ENCODE peak calls at places on chromosome 20, in seven cellular contexts. One of them, this sample, is unnamed.

GRCh38 chr20:59342017-59342957 is 41.9 kb downstream of the EDN3 start:
- DNase-seq in right lobe of liver: no peak
- DNase-seq in aorta: no peak
- DNase-seq in right cardiac atrium: no peak
- DNase-seq in psoas muscle: no peak
- DNase-seq in GM12878: no peak
- DNase-seq in body of pancreas: no peak
- DNase-seq in this sample: no peak

GRCh38 chr20:16661738-16662137 is 68.1 kb upstream of the SNRPB2 start:
- DNase-seq in right cardiac atrium: no peak
- DNase-seq in GM12878: no peak
- DNase-seq in body of pancreas: no peak
- DNase-seq in psoas muscle: peak
- DNase-seq in aorta: no peak
- DNase-seq in right lobe of liver: no peak
- DNase-seq in this sample: no peak

GRCh38 chr20:60138263-60139127 is 180.3 kb downstream of the CDH26 start:
- DNase-seq in GM12878: no peak
- DNase-seq in right lobe of liver: peak
- DNase-seq in psoas muscle: peak
- DNase-seq in right cardiac atrium: peak
- DNase-seq in aorta: peak
- DNase-seq in body of pancreas: peak
- DNase-seq in this sample: peak

GRCh38 chr20:11891081-11891826 is 26.4 kb upstream of the BTBD3 start:
- DNase-seq in right lobe of liver: peak
- DNase-seq in right cardiac atrium: peak
- DNase-seq in psoas muscle: peak
- DNase-seq in body of pancreas: peak
- DNase-seq in GM12878: no peak
- DNase-seq in aorta: peak
- DNase-seq in this sample: peak

GRCh38 chr20:25421107-25421506 is 13.6 kb downstream of the GINS1 start:
- DNase-seq in right lobe of liver: no peak
- DNase-seq in right cardiac atrium: no peak
- DNase-seq in GM12878: no peak
- DNase-seq in psoas muscle: no peak
- DNase-seq in body of pancreas: no peak
- DNase-seq in aorta: no peak
- DNase-seq in this sample: no peak

GRCh38 chr20:52972965-52973819 is 1.0 kb downstream of the TSHZ2 start:
- DNase-seq in right lobe of liver: peak
- DNase-seq in right cardiac atrium: peak
- DNase-seq in psoas muscle: peak
- DNase-seq in GM12878: no peak
- DNase-seq in body of pancreas: peak
- DNase-seq in aorta: peak
- DNase-seq in this sample: peak

GRCh38 chr20:32792316-32792715 is 27.4 kb upstream of the MAPRE1 start:
- DNase-seq in body of pancreas: peak
- DNase-seq in right lobe of liver: no peak
- DNase-seq in psoas muscle: peak
- DNase-seq in aorta: no peak
- DNase-seq in right cardiac atrium: no peak
- DNase-seq in GM12878: peak
- DNase-seq in this sample: no peak

GRCh38 chr20:43911066-43911465 is 3.6 kb upstream of the TOX2 start:
- DNase-seq in psoas muscle: no peak
- DNase-seq in aorta: no peak
- DNase-seq in right lobe of liver: no peak
- DNase-seq in body of pancreas: no peak
- DNase-seq in GM12878: no peak
- DNase-seq in right cardiac atrium: no peak
- DNase-seq in this sample: no peak

GRCh38 chr20:58719258-58719657 is 26.7 kb downstream of the NPEPL1 start:
- DNase-seq in psoas muscle: peak
- DNase-seq in GM12878: no peak
- DNase-seq in right lobe of liver: peak
- DNase-seq in aorta: peak
- DNase-seq in right cardiac atrium: peak
- DNase-seq in body of pancreas: peak
- DNase-seq in this sample: peak

GRCh38 chr20:58650776-58651547 is at the start of gene STX16:
- DNase-seq in right cardiac atrium: peak
- DNase-seq in GM12878: peak
- DNase-seq in aorta: peak
- DNase-seq in body of pancreas: peak
- DNase-seq in right lobe of liver: peak
- DNase-seq in psoas muscle: peak
- DNase-seq in this sample: peak

GRCh38 chr20:53748176-53748575 is 154.5 kb upstream of the ZNF217 start:
- DNase-seq in body of pancreas: no peak
- DNase-seq in psoas muscle: no peak
- DNase-seq in GM12878: no peak
- DNase-seq in aorta: no peak
- DNase-seq in right cardiac atrium: no peak
- DNase-seq in right lobe of liver: no peak
- DNase-seq in this sample: no peak

GRCh38 chr20:61874421-61875068 is 191.1 kb downstream of the TAF4 start:
- DNase-seq in body of pancreas: no peak
- DNase-seq in right cardiac atrium: peak
- DNase-seq in psoas muscle: no peak
- DNase-seq in right lobe of liver: no peak
- DNase-seq in GM12878: no peak
- DNase-seq in aorta: no peak
- DNase-seq in this sample: peak

GRCh38 chr20:59781236-59781635 is 152.2 kb downstream of the SYCP2 start:
- DNase-seq in aorta: no peak
- DNase-seq in GM12878: no peak
- DNase-seq in body of pancreas: no peak
- DNase-seq in right lobe of liver: no peak
- DNase-seq in right cardiac atrium: no peak
- DNase-seq in psoas muscle: no peak
- DNase-seq in this sample: no peak

GRCh38 chr20:41095110-41095969 is 42.0 kb upstream of the PLCG1 start:
- DNase-seq in GM12878: no peak
- DNase-seq in psoas muscle: peak
- DNase-seq in body of pancreas: peak
- DNase-seq in right cardiac atrium: peak
- DNase-seq in aorta: peak
- DNase-seq in right lobe of liver: no peak
- DNase-seq in this sample: peak

GRCh38 chr20:1377984-1378742 is 14.7 kb downstream of the FKBP1A start:
- DNase-seq in right cardiac atrium: no peak
- DNase-seq in right lobe of liver: no peak
- DNase-seq in aorta: no peak
- DNase-seq in GM12878: no peak
- DNase-seq in psoas muscle: no peak
- DNase-seq in body of pancreas: no peak
- DNase-seq in this sample: no peak

GRCh38 chr20:4673371-4674001 is 48.2 kb upstream of the PRND start:
- DNase-seq in right lobe of liver: no peak
- DNase-seq in right cardiac atrium: no peak
- DNase-seq in GM12878: no peak
- DNase-seq in psoas muscle: no peak
- DNase-seq in body of pancreas: no peak
- DNase-seq in aorta: no peak
- DNase-seq in this sample: no peak

GRCh38 chr20:3543901-3544507 is 73.2 kb downstream of the ATRN start:
- DNase-seq in psoas muscle: no peak
- DNase-seq in right lobe of liver: no peak
- DNase-seq in right cardiac atrium: no peak
- DNase-seq in GM12878: no peak
- DNase-seq in body of pancreas: no peak
- DNase-seq in aorta: no peak
- DNase-seq in this sample: no peak

GRCh38 chr20:12047838-12048432 is 130.2 kb downstream of the BTBD3 start:
- DNase-seq in body of pancreas: no peak
- DNase-seq in right cardiac atrium: no peak
- DNase-seq in GM12878: no peak
- DNase-seq in right lobe of liver: no peak
- DNase-seq in psoas muscle: no peak
- DNase-seq in aorta: no peak
- DNase-seq in this sample: no peak

GRCh38 chr20:8656335-8656734 is 412.6 kb upstream of the PLCB4 start:
- DNase-seq in psoas muscle: no peak
- DNase-seq in body of pancreas: no peak
- DNase-seq in right cardiac atrium: no peak
- DNase-seq in aorta: no peak
- DNase-seq in right lobe of liver: no peak
- DNase-seq in GM12878: no peak
- DNase-seq in this sample: no peak

GRCh38 chr20:57291003-57291402 is 24.6 kb upstream of the BMP7 start:
- DNase-seq in GM12878: no peak
- DNase-seq in right cardiac atrium: no peak
- DNase-seq in psoas muscle: no peak
- DNase-seq in aorta: no peak
- DNase-seq in right lobe of liver: no peak
- DNase-seq in body of pancreas: no peak
- DNase-seq in this sample: no peak

GRCh38 chr20:57290178-57290484 is 23.7 kb upstream of the BMP7 start:
- DNase-seq in right lobe of liver: no peak
- DNase-seq in right cardiac atrium: no peak
- DNase-seq in GM12878: no peak
- DNase-seq in psoas muscle: no peak
- DNase-seq in aorta: no peak
- DNase-seq in body of pancreas: no peak
- DNase-seq in this sample: no peak

GRCh38 chr20:57288676-57289075 is 22.2 kb upstream of the BMP7 start:
- DNase-seq in right cardiac atrium: peak
- DNase-seq in right lobe of liver: no peak
- DNase-seq in GM12878: no peak
- DNase-seq in psoas muscle: no peak
- DNase-seq in body of pancreas: no peak
- DNase-seq in aorta: no peak
- DNase-seq in this sample: no peak

GRCh38 chr20:57287901-57288300 is 21.5 kb upstream of the BMP7 start:
- DNase-seq in body of pancreas: no peak
- DNase-seq in right cardiac atrium: peak
- DNase-seq in GM12878: no peak
- DNase-seq in aorta: no peak
- DNase-seq in psoas muscle: no peak
- DNase-seq in right lobe of liver: no peak
- DNase-seq in this sample: no peak

DNA sequence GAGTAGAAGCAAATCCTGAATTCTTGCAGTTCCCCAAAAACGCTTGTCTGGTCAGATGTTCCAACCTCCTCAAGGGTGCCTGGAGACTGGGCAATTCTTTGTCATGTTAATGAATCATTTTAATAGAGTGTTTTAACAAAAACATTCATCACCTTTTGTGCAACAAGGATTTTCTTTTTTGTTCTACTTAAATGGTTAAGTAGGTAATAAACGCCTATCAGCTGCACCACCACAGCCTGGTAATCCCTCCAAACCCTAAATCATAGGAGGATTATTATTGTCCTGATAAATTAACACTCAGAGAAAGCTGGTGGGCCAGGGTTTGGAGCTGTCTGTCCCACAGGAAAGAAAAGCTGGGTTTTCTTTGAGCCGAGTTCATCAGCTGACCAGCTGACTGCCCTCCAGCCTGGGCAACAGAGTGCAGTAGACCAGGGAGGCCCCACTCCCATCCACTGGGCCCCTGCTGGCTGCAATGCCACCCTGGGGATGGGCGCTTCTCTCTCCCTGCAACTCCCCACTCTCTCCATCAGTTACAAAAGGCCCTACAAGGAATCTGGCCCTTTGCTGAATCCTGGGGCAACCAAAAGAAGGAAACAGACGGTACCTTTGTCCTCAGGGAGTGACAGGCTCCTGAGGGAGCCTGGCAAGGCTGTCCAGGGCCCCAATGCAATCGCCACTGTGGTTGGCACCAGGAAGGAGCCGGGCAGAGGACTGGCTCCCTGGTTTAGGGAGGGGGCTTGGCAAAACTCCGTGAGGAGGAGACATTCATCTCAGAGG is 23.1 kb upstream of the BMP7 start:
- DNase-seq in psoas muscle: no peak
- DNase-seq in right lobe of liver: no peak
- DNase-seq in aorta: no peak
- DNase-seq in GM12878: no peak
- DNase-seq in right cardiac atrium: no peak
- DNase-seq in body of pancreas: no peak
- DNase-seq in this sample: no peak
- H3K27ac ChIP-seq in psoas muscle: no peak
- H3K27ac ChIP-seq in right lobe of liver: no peak
- H3K27ac ChIP-seq in aorta: no peak
- H3K27ac ChIP-seq in GM12878: no peak
- H3K27ac ChIP-seq in right cardiac atrium: no peak
- H3K27ac ChIP-seq in body of pancreas: no peak
- H3K27ac ChIP-seq in this sample: no peak

DNA sequence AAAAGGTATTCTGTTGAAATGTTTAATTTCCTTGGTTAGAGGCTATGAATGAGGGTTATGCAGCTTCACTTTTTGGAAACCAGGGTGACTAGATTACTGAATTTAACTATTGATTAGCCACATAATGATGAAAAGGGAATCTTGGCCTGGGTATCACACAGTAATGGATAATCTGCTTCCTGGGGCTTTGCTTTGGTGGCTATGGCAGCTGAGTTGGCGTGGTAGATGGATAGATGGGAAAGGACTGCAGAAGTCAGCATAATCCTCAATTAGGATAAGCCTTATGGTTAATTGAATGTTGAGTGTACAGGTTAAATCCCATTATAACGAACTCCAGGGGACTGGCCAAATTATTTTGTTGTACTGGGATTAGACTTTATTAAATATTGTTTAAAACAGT is 5.2 kb downstream of the NCOA3 start:
- DNase-seq in right cardiac atrium: no peak
- DNase-seq in body of pancreas: no peak
- DNase-seq in aorta: no peak
- DNase-seq in GM12878: no peak
- DNase-seq in right lobe of liver: no peak
- DNase-seq in psoas muscle: no peak
- DNase-seq in this sample: no peak
- H3K4me3 ChIP-seq in right cardiac atrium: no peak
- H3K4me3 ChIP-seq in body of pancreas: no peak
- H3K4me3 ChIP-seq in aorta: no peak
- H3K4me3 ChIP-seq in GM12878: peak
- H3K4me3 ChIP-seq in right lobe of liver: no peak
- H3K4me3 ChIP-seq in psoas muscle: no peak
- H3K4me3 ChIP-seq in this sample: no peak

GRCh38 chr20:47428164-47428563 is 71.7 kb upstream of the ZMYND8 start:
- DNase-seq in psoas muscle: no peak
- DNase-seq in right lobe of liver: no peak
- DNase-seq in body of pancreas: no peak
- DNase-seq in aorta: no peak
- DNase-seq in right cardiac atrium: no peak
- DNase-seq in GM12878: no peak
- DNase-seq in this sample: no peak
- H3K27ac ChIP-seq in psoas muscle: no peak
- H3K27ac ChIP-seq in right lobe of liver: no peak
- H3K27ac ChIP-seq in body of pancreas: no peak
- H3K27ac ChIP-seq in aorta: no peak
- H3K27ac ChIP-seq in right cardiac atrium: no peak
- H3K27ac ChIP-seq in GM12878: no peak
- H3K27ac ChIP-seq in this sample: no peak

DNA sequence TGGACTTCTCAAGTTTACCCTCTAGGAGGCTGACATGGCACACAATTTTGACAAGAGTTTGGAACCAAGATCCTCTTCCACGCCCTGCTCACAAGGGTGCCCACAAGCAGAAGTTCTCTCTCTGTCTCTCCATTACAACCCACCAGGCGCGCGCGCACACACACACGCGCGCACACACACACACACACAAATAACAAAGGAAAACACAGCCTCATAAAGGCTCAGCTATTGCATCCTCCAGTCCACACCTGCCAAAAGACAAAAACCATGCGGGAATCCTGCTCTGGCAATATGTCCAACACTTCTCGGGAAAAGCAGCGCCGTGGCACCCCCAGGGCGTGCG is 870 bp downstream of the PAK5 start:
- DNase-seq in GM12878: no peak
- DNase-seq in body of pancreas: peak
- DNase-seq in right cardiac atrium: no peak
- DNase-seq in psoas muscle: no peak
- DNase-seq in aorta: no peak
- DNase-seq in right lobe of liver: no peak
- DNase-seq in this sample: no peak
- H3K4me3 ChIP-seq in GM12878: no peak
- H3K4me3 ChIP-seq in body of pancreas: peak
- H3K4me3 ChIP-seq in right cardiac atrium: no peak
- H3K4me3 ChIP-seq in psoas muscle: no peak
- H3K4me3 ChIP-seq in aorta: peak
- H3K4me3 ChIP-seq in right lobe of liver: no peak
- H3K4me3 ChIP-seq in this sample: peak

This sample was measured in left ventricle myocardium inferior.